ENCODE peak calls at places on chromosomes 5 and 9, in six cellular contexts. One of them, this sample, is unnamed.

GRCh38 chr5:129905467-129906176 is 1.4 kb downstream of the CHSY3 start:
- DNase-seq in tibial nerve: peak
- DNase-seq in nephron progenitor cell: peak
- DNase-seq in GM20000: peak
- DNase-seq in DND-41: no peak
- DNase-seq in esophagus muscularis mucosa: no peak
- DNase-seq in this sample: no peak

GRCh38 chr5:958701-959571 is 49.7 kb upstream of the NKD2 start:
- DNase-seq in DND-41: no peak
- DNase-seq in nephron progenitor cell: no peak
- DNase-seq in esophagus muscularis mucosa: no peak
- DNase-seq in GM20000: no peak
- DNase-seq in tibial nerve: no peak
- DNase-seq in this sample: no peak

GRCh38 chr5:146660381-146660960 is 144.5 kb upstream of the GPR151 start:
- DNase-seq in esophagus muscularis mucosa: no peak
- DNase-seq in tibial nerve: no peak
- DNase-seq in DND-41: no peak
- DNase-seq in nephron progenitor cell: no peak
- DNase-seq in GM20000: no peak
- DNase-seq in this sample: no peak

GRCh38 chr5:116454417-116454927 is 120.2 kb downstream of the SEMA6A start:
- DNase-seq in DND-41: peak
- DNase-seq in nephron progenitor cell: no peak
- DNase-seq in tibial nerve: peak
- DNase-seq in GM20000: peak
- DNase-seq in esophagus muscularis mucosa: no peak
- DNase-seq in this sample: no peak

GRCh38 chr5:6525910-6526309 is 77.3 kb downstream of the UBE2QL1 start:
- DNase-seq in nephron progenitor cell: peak
- DNase-seq in DND-41: no peak
- DNase-seq in esophagus muscularis mucosa: no peak
- DNase-seq in tibial nerve: no peak
- DNase-seq in GM20000: peak
- DNase-seq in this sample: no peak

GRCh38 chr9:133146746-133147411 is 16.8 kb downstream of the GBGT1 start:
- DNase-seq in tibial nerve: no peak
- DNase-seq in DND-41: no peak
- DNase-seq in GM20000: no peak
- DNase-seq in nephron progenitor cell: no peak
- DNase-seq in esophagus muscularis mucosa: no peak
- DNase-seq in this sample: no peak

GRCh38 chr9:100473271-100474081 is 527 bp downstream of the TMEFF1 start:
- DNase-seq in tibial nerve: no peak
- DNase-seq in GM20000: peak
- DNase-seq in DND-41: no peak
- DNase-seq in nephron progenitor cell: peak
- DNase-seq in esophagus muscularis mucosa: no peak
- DNase-seq in this sample: peak

GRCh38 chr9:77820293-77820954 is 172.3 kb upstream of the GNA14 start:
- DNase-seq in nephron progenitor cell: no peak
- DNase-seq in esophagus muscularis mucosa: no peak
- DNase-seq in tibial nerve: no peak
- DNase-seq in GM20000: no peak
- DNase-seq in DND-41: no peak
- DNase-seq in this sample: no peak

GRCh38 chr9:91443994-91444392 is 20.4 kb upstream of the NFIL3 start:
- DNase-seq in nephron progenitor cell: no peak
- DNase-seq in DND-41: no peak
- DNase-seq in GM20000: no peak
- DNase-seq in esophagus muscularis mucosa: no peak
- DNase-seq in tibial nerve: no peak
- DNase-seq in this sample: no peak

GRCh38 chr5:87954121-87954520 is 314.5 kb downstream of the TMEM161B start:
- DNase-seq in nephron progenitor cell: no peak
- DNase-seq in esophagus muscularis mucosa: no peak
- DNase-seq in GM20000: no peak
- DNase-seq in tibial nerve: no peak
- DNase-seq in DND-41: no peak
- DNase-seq in this sample: no peak

GRCh38 chr5:68884893-68885292 is 208.9 kb upstream of the SLC30A5 start:
- DNase-seq in GM20000: no peak
- DNase-seq in DND-41: no peak
- DNase-seq in tibial nerve: no peak
- DNase-seq in esophagus muscularis mucosa: no peak
- DNase-seq in nephron progenitor cell: no peak
- DNase-seq in this sample: no peak

GRCh38 chr5:42982107-42982622 is 58.0 kb downstream of the ANXA2R start:
- DNase-seq in esophagus muscularis mucosa: no peak
- DNase-seq in nephron progenitor cell: no peak
- DNase-seq in tibial nerve: no peak
- DNase-seq in GM20000: no peak
- DNase-seq in DND-41: no peak
- DNase-seq in this sample: no peak

GRCh38 chr5:164060956-164061355 is 555.5 kb downstream of the MAT2B start:
- DNase-seq in nephron progenitor cell: no peak
- DNase-seq in DND-41: no peak
- DNase-seq in tibial nerve: no peak
- DNase-seq in GM20000: no peak
- DNase-seq in esophagus muscularis mucosa: no peak
- DNase-seq in this sample: no peak

GRCh38 chr5:119270955-119271757 is 84.7 kb upstream of the TNFAIP8 start:
- DNase-seq in nephron progenitor cell: no peak
- DNase-seq in GM20000: no peak
- DNase-seq in DND-41: no peak
- DNase-seq in tibial nerve: no peak
- DNase-seq in esophagus muscularis mucosa: no peak
- DNase-seq in this sample: no peak

GRCh38 chr5:134018154-134018985 is 13.6 kb upstream of the VDAC1 start:
- DNase-seq in DND-41: no peak
- DNase-seq in esophagus muscularis mucosa: no peak
- DNase-seq in tibial nerve: no peak
- DNase-seq in nephron progenitor cell: no peak
- DNase-seq in GM20000: no peak
- DNase-seq in this sample: no peak

GRCh38 chr5:62718368-62718767 is 139.7 kb downstream of the LRRC70 start:
- DNase-seq in tibial nerve: no peak
- DNase-seq in DND-41: no peak
- DNase-seq in esophagus muscularis mucosa: no peak
- DNase-seq in GM20000: no peak
- DNase-seq in nephron progenitor cell: no peak
- DNase-seq in this sample: no peak

GRCh38 chr5:68330564-68330963 is 115.0 kb downstream of the PIK3R1 start:
- DNase-seq in esophagus muscularis mucosa: no peak
- DNase-seq in GM20000: no peak
- DNase-seq in DND-41: no peak
- DNase-seq in tibial nerve: no peak
- DNase-seq in nephron progenitor cell: no peak
- DNase-seq in this sample: no peak

GRCh38 chr5:64209353-64209752 is 43.7 kb downstream of the RNF180 start:
- DNase-seq in nephron progenitor cell: no peak
- DNase-seq in GM20000: no peak
- DNase-seq in DND-41: no peak
- DNase-seq in esophagus muscularis mucosa: no peak
- DNase-seq in tibial nerve: no peak
- DNase-seq in this sample: no peak

GRCh38 chr5:103397996-103398581 is 139.5 kb downstream of the MACIR start:
- DNase-seq in DND-41: no peak
- DNase-seq in nephron progenitor cell: no peak
- DNase-seq in esophagus muscularis mucosa: no peak
- DNase-seq in tibial nerve: no peak
- DNase-seq in GM20000: no peak
- DNase-seq in this sample: no peak

GRCh38 chr9:36102742-36103495 is 33.6 kb upstream of the GLIPR2 start:
- DNase-seq in tibial nerve: peak
- DNase-seq in nephron progenitor cell: peak
- DNase-seq in esophagus muscularis mucosa: no peak
- DNase-seq in DND-41: peak
- DNase-seq in GM20000: peak
- DNase-seq in this sample: peak
- TF ChIP-seq CTCF in tibial nerve: peak
- TF ChIP-seq CTCF in nephron progenitor cell: peak
- TF ChIP-seq CTCF in esophagus muscularis mucosa: peak
- TF ChIP-seq CTCF in DND-41: peak
- TF ChIP-seq CTCF in GM20000: peak
- TF ChIP-seq CTCF in this sample: peak

GRCh38 chr9:99000480-99001395 is 57.0 kb downstream of the COL15A1 start:
- DNase-seq in nephron progenitor cell: peak
- DNase-seq in tibial nerve: peak
- DNase-seq in esophagus muscularis mucosa: no peak
- DNase-seq in DND-41: peak
- DNase-seq in GM20000: peak
- DNase-seq in this sample: peak
- TF ChIP-seq CTCF in nephron progenitor cell: peak
- TF ChIP-seq CTCF in tibial nerve: peak
- TF ChIP-seq CTCF in esophagus muscularis mucosa: peak
- TF ChIP-seq CTCF in DND-41: peak
- TF ChIP-seq CTCF in GM20000: peak
- TF ChIP-seq CTCF in this sample: peak

GRCh38 chr9:93679536-93680444 is 103.4 kb downstream of the PHF2 start:
- DNase-seq in esophagus muscularis mucosa: peak
- DNase-seq in nephron progenitor cell: no peak
- DNase-seq in DND-41: peak
- DNase-seq in GM20000: no peak
- DNase-seq in tibial nerve: peak
- DNase-seq in this sample: peak

GRCh38 chr9:93678199-93679019 is 102.0 kb downstream of the PHF2 start:
- DNase-seq in nephron progenitor cell: no peak
- DNase-seq in DND-41: no peak
- DNase-seq in esophagus muscularis mucosa: peak
- DNase-seq in tibial nerve: no peak
- DNase-seq in GM20000: no peak
- DNase-seq in this sample: peak

GRCh38 chr9:93681316-93682154 is 105.2 kb downstream of the PHF2 start:
- DNase-seq in DND-41: no peak
- DNase-seq in GM20000: no peak
- DNase-seq in nephron progenitor cell: no peak
- DNase-seq in tibial nerve: peak
- DNase-seq in esophagus muscularis mucosa: peak
- DNase-seq in this sample: peak

GRCh38 chr9:93682155-93682968 is 106.0 kb downstream of the PHF2 start:
- DNase-seq in tibial nerve: peak
- DNase-seq in nephron progenitor cell: peak
- DNase-seq in DND-41: peak
- DNase-seq in GM20000: peak
- DNase-seq in esophagus muscularis mucosa: peak
- DNase-seq in this sample: peak

DNA sequence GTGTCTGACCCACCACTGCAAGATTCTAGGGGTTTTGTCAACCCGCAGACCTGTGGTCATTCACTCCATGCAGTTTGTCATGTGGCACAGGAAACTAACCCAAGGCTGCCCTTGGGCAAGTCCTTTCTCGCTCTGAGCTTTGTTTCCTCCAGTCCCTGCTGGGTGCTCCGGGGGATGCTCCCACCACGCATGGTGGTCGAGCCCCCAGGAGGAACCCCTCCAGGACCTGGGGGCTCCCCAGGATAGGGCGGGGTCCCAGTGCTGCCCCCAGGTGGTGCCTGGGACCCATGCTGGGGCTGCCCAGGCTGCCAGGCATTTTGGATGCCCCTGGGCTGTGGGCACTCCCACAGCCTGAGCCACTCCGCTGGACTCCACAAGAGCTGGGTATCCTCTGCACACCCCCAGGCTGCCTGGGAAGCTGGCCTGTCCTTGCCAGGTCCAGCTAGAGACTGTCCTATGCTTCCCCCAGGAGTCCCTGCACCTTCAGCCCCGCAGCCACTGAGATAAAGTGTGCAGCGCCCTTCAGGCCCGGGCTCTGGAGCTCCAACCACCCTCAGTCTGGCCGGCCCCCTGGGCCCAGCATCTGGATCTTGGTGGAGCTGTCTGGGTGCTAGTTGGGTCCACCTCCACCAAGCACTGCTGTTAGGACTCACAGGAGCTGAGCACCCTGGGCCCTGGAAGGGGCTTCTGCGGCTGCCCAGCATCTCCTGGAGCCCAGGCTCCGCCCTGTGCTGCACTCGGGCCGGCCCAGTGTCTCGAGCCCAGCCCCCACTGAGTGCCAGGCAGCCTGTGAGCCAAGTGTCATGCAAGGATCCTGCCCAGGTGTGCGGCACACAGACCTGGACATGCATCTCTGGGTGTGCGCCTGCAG is 104.3 kb downstream of the PHF2 start:
- DNase-seq in DND-41: peak
- DNase-seq in esophagus muscularis mucosa: peak
- DNase-seq in GM20000: peak
- DNase-seq in nephron progenitor cell: no peak
- DNase-seq in tibial nerve: peak
- DNase-seq in this sample: peak
- TF ChIP-seq CTCF in DND-41: peak
- TF ChIP-seq CTCF in esophagus muscularis mucosa: no peak
- TF ChIP-seq CTCF in GM20000: no peak
- TF ChIP-seq CTCF in nephron progenitor cell: peak
- TF ChIP-seq CTCF in tibial nerve: no peak
- TF ChIP-seq CTCF in this sample: no peak

DNA sequence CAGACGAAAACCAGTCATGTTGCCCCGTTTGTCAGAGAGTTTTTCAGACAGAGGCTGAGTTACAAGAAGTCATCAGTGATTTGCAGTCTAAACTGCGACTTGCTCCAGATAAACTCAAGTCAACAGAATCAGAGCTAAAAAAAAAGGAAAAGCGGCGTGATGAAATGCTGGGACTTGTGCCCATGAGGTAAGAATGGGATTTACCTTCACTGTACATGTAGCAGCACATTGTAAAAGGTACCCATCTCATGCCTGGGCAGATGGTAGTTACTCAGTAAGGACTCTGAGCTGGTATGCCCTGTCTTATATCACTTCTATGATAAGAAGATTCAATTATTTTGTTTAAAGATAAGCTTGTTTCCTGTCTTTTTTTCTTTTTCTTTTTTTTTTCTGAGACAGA is 38.8 kb downstream of the RAD50 start:
- DNase-seq in esophagus muscularis mucosa: no peak
- DNase-seq in nephron progenitor cell: no peak
- DNase-seq in tibial nerve: no peak
- DNase-seq in DND-41: no peak
- DNase-seq in GM20000: no peak
- DNase-seq in this sample: no peak
- TF ChIP-seq CTCF in esophagus muscularis mucosa: no peak
- TF ChIP-seq CTCF in nephron progenitor cell: no peak
- TF ChIP-seq CTCF in tibial nerve: no peak
- TF ChIP-seq CTCF in DND-41: no peak
- TF ChIP-seq CTCF in GM20000: no peak
- TF ChIP-seq CTCF in this sample: no peak

DNA sequence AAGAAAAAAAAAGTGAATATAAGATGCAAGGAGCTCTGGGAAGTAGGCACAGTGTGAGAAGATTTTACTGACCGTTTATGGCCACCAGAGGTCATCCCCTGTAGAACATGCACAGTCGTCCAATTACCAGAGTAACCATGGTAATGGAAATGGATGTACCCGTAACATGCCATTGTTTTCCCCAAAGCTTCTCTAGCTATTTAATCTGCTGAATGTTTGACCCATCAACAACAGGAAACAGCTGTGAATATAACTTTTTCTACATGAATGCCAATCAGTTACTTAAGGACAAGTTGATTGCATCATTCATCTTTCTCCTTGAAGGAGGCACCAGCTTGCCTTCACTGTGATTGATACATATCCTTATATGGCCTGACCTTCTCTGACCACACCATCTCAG is 1967.0 kb upstream of the CDH9 start:
- DNase-seq in GM20000: no peak
- DNase-seq in nephron progenitor cell: peak
- DNase-seq in tibial nerve: no peak
- DNase-seq in esophagus muscularis mucosa: no peak
- DNase-seq in DND-41: no peak
- DNase-seq in this sample: no peak
- TF ChIP-seq CTCF in GM20000: no peak
- TF ChIP-seq CTCF in nephron progenitor cell: peak
- TF ChIP-seq CTCF in tibial nerve: no peak
- TF ChIP-seq CTCF in esophagus muscularis mucosa: no peak
- TF ChIP-seq CTCF in DND-41: no peak
- TF ChIP-seq CTCF in this sample: peak

This sample was measured in type B pancreatic cell.